ENCODE peak calls at places on chromosome 5, in ten cellular contexts. One of them, this sample, is unnamed.
A peak's percentile ranks its signal among the peaks of the same experiment; 100 is the strongest.

GRCh38 chr5:174188300-174188699 is 142.8 kb downstream of the NSG2 start:
- DNase-seq in stomach: no peak
- DNase-seq in K562: peak; percentile 33
- DNase-seq in A549: no peak
- DNase-seq in SK-N-SH: no peak
- DNase-seq in GM12878: no peak
- DNase-seq in HepG2: no peak
- DNase-seq in ovary: no peak
- DNase-seq in transverse colon: no peak
- DNase-seq in upper lobe of left lung: no peak
- DNase-seq in this sample: no peak

GRCh38 chr5:112862085-112862484 is 998 bp downstream of the SRP19 start:
- DNase-seq in transverse colon: no peak
- DNase-seq in K562: no peak
- DNase-seq in upper lobe of left lung: no peak
- DNase-seq in SK-N-SH: peak; percentile 30
- DNase-seq in HepG2: peak; percentile 20
- DNase-seq in stomach: no peak
- DNase-seq in ovary: no peak
- DNase-seq in A549: no peak
- DNase-seq in GM12878: no peak
- DNase-seq in this sample: no peak

GRCh38 chr5:10583663-10584572 is 20.0 kb downstream of the ANKRD33B start:
- DNase-seq in A549: no peak
- DNase-seq in stomach: no peak
- DNase-seq in GM12878: no peak
- DNase-seq in SK-N-SH: no peak
- DNase-seq in ovary: no peak
- DNase-seq in transverse colon: no peak
- DNase-seq in K562: no peak
- DNase-seq in HepG2: no peak
- DNase-seq in upper lobe of left lung: no peak
- DNase-seq in this sample: no peak

GRCh38 chr5:83312672-83313071 is 158.9 kb upstream of the VCAN start:
- DNase-seq in K562: no peak
- DNase-seq in stomach: no peak
- DNase-seq in transverse colon: no peak
- DNase-seq in ovary: no peak
- DNase-seq in upper lobe of left lung: no peak
- DNase-seq in SK-N-SH: no peak
- DNase-seq in A549: no peak
- DNase-seq in GM12878: no peak
- DNase-seq in HepG2: no peak
- DNase-seq in this sample: no peak

GRCh38 chr5:80877592-80877991 is 82.6 kb upstream of the RASGRF2 start:
- DNase-seq in ovary: no peak
- DNase-seq in K562: no peak
- DNase-seq in transverse colon: no peak
- DNase-seq in A549: no peak
- DNase-seq in stomach: no peak
- DNase-seq in SK-N-SH: no peak
- DNase-seq in HepG2: no peak
- DNase-seq in GM12878: no peak
- DNase-seq in upper lobe of left lung: no peak
- DNase-seq in this sample: no peak

GRCh38 chr5:41650131-41650530 is 139.7 kb upstream of the PLCXD3 start:
- DNase-seq in upper lobe of left lung: no peak
- DNase-seq in ovary: peak; percentile 14
- DNase-seq in transverse colon: no peak
- DNase-seq in SK-N-SH: no peak
- DNase-seq in K562: no peak
- DNase-seq in HepG2: no peak
- DNase-seq in stomach: no peak
- DNase-seq in GM12878: no peak
- DNase-seq in A549: no peak
- DNase-seq in this sample: no peak

GRCh38 chr5:41625571-41625970 is 115.2 kb upstream of the PLCXD3 start:
- DNase-seq in stomach: no peak
- DNase-seq in upper lobe of left lung: no peak
- DNase-seq in transverse colon: no peak
- DNase-seq in ovary: no peak
- DNase-seq in HepG2: no peak
- DNase-seq in A549: no peak
- DNase-seq in GM12878: no peak
- DNase-seq in SK-N-SH: no peak
- DNase-seq in K562: no peak
- DNase-seq in this sample: no peak

GRCh38 chr5:93349613-93350012 is 231.4 kb downstream of the NR2F1-AS1 start:
- DNase-seq in upper lobe of left lung: no peak
- DNase-seq in transverse colon: no peak
- DNase-seq in A549: no peak
- DNase-seq in stomach: no peak
- DNase-seq in K562: no peak
- DNase-seq in HepG2: no peak
- DNase-seq in SK-N-SH: no peak
- DNase-seq in GM12878: no peak
- DNase-seq in ovary: no peak
- DNase-seq in this sample: no peak

GRCh38 chr5:1293416-1293996 is 1.4 kb downstream of the TERT start:
- DNase-seq in A549: no peak
- DNase-seq in stomach: no peak
- DNase-seq in upper lobe of left lung: no peak
- DNase-seq in GM12878: no peak
- DNase-seq in transverse colon: no peak
- DNase-seq in ovary: no peak
- DNase-seq in K562: no peak
- DNase-seq in SK-N-SH: no peak
- DNase-seq in HepG2: no peak
- DNase-seq in this sample: no peak

GRCh38 chr5:1292846-1293415 is 1.9 kb downstream of the TERT start:
- DNase-seq in stomach: no peak
- DNase-seq in A549: no peak
- DNase-seq in upper lobe of left lung: no peak
- DNase-seq in K562: no peak
- DNase-seq in ovary: no peak
- DNase-seq in GM12878: no peak
- DNase-seq in SK-N-SH: no peak
- DNase-seq in transverse colon: no peak
- DNase-seq in HepG2: no peak
- DNase-seq in this sample: peak; percentile 46

GRCh38 chr5:1294839-1295649 is at the start of gene TERT:
- DNase-seq in K562: peak; percentile 71
- DNase-seq in A549: peak; percentile 63
- DNase-seq in HepG2: no peak
- DNase-seq in upper lobe of left lung: no peak
- DNase-seq in GM12878: no peak
- DNase-seq in SK-N-SH: peak; percentile 94
- DNase-seq in transverse colon: peak; percentile 73
- DNase-seq in ovary: no peak
- DNase-seq in stomach: peak; percentile 57
- DNase-seq in this sample: peak; percentile 53

GRCh38 chr5:1295650-1296037 is 776 bp upstream of the TERT start:
- DNase-seq in SK-N-SH: no peak
- DNase-seq in HepG2: no peak
- DNase-seq in ovary: no peak
- DNase-seq in A549: no peak
- DNase-seq in stomach: no peak
- DNase-seq in transverse colon: no peak
- DNase-seq in upper lobe of left lung: no peak
- DNase-seq in K562: no peak
- DNase-seq in GM12878: no peak
- DNase-seq in this sample: peak; percentile 60

DNA sequence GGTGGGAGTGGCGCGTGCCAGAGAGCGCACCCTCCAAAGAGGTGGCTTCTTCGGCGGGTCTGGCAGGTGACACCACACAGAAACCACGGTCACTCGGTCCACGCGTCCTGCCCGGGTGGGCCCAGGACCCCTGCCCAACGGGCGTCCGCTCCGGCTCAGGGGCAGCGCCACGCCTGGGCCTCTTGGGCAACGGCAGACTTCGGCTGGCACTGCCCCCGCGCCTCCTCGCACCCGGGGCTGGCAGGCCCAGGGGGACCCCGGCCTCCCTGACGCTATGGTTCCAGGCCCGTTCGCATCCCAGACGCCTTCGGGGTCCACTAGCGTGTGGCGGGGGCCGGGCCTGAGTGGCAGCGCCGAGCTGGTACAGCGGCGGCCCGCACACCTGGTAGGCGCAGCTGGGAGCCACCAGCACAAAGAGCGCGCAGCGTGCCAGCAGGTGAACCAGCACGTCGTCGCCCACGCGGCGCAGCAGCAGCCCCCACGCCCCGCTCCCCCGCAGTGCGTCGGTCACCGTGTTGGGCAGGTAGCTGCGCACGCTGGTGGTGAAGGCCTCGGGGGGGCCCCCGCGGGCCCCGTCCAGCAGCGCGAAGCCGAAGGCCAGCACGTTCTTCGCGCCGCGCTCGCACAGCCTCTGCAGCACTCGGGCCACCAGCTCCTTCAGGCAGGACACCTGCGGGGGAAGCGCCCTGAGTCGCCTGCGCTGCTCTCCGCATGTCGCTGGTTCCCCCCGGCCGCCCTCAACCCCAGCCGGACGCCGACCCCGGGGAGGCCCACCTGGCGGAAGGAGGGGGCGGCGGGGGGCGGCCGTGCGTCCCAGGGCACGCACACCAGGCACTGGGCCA is 650 bp downstream of the TERT start:
- DNase-seq in A549: peak; percentile 26
- DNase-seq in upper lobe of left lung: no peak
- DNase-seq in stomach: peak; percentile 17
- DNase-seq in HepG2: no peak
- DNase-seq in K562: peak; percentile 30
- DNase-seq in GM12878: no peak
- DNase-seq in SK-N-SH: peak; percentile 55
- DNase-seq in transverse colon: no peak
- DNase-seq in ovary: no peak
- DNase-seq in this sample: peak; percentile 54
- TF ChIP-seq EP300 in A549: no peak
- TF ChIP-seq EP300 in upper lobe of left lung: no peak
- TF ChIP-seq EP300 in stomach: no peak
- TF ChIP-seq EP300 in HepG2: no peak
- TF ChIP-seq EP300 in K562: no peak
- TF ChIP-seq EP300 in GM12878: no peak
- TF ChIP-seq EP300 in SK-N-SH: no peak
- TF ChIP-seq EP300 in transverse colon: no peak
- TF ChIP-seq EP300 in ovary: no peak
- TF ChIP-seq EP300 in this sample: no peak

DNA sequence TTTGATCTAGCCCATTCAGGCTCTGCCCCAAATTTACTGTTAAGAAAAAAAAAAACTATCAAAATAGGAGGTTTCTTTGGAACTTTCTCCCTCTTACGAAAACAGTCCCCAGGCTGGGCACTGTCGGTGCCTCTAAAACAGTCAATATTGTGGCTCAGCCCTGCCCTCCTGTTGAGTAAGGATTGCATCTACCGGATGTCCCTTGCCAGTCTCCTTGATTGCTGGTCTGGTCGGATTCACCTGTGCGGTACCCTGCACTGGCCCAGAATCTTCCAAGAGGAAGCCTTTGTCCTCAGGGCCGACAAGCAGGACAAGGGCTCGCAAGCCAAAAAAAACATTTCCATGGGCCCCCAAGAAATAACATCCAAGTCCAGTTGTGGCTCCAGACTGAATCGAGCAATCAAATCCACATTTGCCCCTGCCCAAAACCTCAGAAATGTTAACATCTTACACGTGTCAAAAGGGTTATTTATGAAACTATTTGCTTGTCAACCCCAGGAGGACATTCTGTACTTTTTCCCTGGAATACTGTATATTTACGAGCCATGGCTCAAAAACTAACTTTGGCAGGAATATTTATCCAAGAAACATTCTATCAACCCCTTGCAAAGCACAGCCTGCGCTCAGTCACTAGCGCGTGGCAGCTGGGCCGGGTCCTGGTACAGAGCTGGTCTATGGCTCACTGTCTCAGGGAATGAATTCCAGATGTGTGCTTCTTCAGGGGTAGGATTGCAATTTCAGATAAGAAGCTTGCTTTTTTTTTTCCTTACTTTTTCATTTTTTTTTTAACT is 129.2 kb upstream of the ADRA1B start:
- DNase-seq in K562: no peak
- DNase-seq in SK-N-SH: peak; percentile 45
- DNase-seq in upper lobe of left lung: peak; percentile 37
- DNase-seq in GM12878: no peak
- DNase-seq in HepG2: no peak
- DNase-seq in stomach: no peak
- DNase-seq in ovary: peak; percentile 58
- DNase-seq in A549: no peak
- DNase-seq in transverse colon: peak; percentile 19
- DNase-seq in this sample: peak; percentile 92
- H3K4me1 ChIP-seq in K562: no peaks in the 10 kb centered on the region
- H3K4me1 ChIP-seq in SK-N-SH: no peaks in the 10 kb centered on the region
- H3K4me1 ChIP-seq in upper lobe of left lung: peaks cover 3% of the 10 kb centered on the region
- H3K4me1 ChIP-seq in GM12878: no peaks in the 10 kb centered on the region
- H3K4me1 ChIP-seq in HepG2: no peaks in the 10 kb centered on the region
- H3K4me1 ChIP-seq in stomach: no peaks in the 10 kb centered on the region
- H3K4me1 ChIP-seq in ovary: peaks cover 6% of the 10 kb centered on the region
- H3K4me1 ChIP-seq in A549: peaks cover 3% of the 10 kb centered on the region
- H3K4me1 ChIP-seq in transverse colon: peaks cover 11% of the 10 kb centered on the region
- H3K4me1 ChIP-seq in this sample: no peaks in the 10 kb centered on the region

GRCh38 chr5:135891804-135892203 is 3.8 kb downstream of the IL9 start:
- DNase-seq in upper lobe of left lung: no peak
- DNase-seq in K562: peak; percentile 7
- DNase-seq in ovary: no peak
- DNase-seq in A549: no peak
- DNase-seq in GM12878: no peak
- DNase-seq in transverse colon: no peak
- DNase-seq in HepG2: no peak
- DNase-seq in stomach: no peak
- DNase-seq in SK-N-SH: no peak
- DNase-seq in this sample: no peak
- TF ChIP-seq CTCF in upper lobe of left lung: no peak
- TF ChIP-seq CTCF in K562: peak; percentile 17
- TF ChIP-seq CTCF in ovary: no peak
- TF ChIP-seq CTCF in A549: peak; percentile 26
- TF ChIP-seq CTCF in GM12878: no peak
- TF ChIP-seq CTCF in transverse colon: no peak
- TF ChIP-seq CTCF in HepG2: peak; percentile 57
- TF ChIP-seq CTCF in stomach: no peak
- TF ChIP-seq CTCF in SK-N-SH: peak; percentile 42
- TF ChIP-seq CTCF in this sample: no peak

DNA sequence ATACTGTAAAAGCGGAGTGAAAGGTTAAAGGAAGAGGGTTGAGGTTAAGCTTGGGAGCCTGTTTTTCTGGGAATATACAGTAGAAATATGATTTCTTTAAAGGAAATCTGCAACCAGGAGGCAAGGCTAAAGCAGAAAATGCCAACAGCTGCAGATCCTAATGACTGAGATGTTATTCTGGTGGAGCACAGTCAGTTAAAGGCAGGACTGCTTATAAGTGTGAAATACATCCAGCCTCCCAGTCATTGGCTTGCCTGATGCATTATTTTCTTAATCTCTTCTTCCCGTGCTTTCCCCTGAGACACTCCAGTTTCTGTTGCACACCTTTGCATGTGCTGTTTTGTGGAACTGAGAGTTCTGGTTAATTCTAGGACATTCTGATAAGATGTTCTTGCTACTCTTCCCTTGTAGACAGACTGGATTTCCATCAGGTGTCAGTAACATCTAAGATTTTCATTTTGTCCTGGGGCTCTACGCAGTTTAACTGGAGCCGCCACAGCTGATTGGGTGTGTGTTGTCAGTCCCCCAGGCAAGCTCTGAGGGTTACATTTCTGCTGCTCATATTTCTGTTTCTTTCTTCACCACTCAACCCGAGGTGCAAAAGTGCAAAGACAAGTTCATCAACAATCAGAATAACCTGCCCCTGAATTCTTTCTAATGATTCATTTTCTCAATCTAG is 44.4 kb downstream of the CAST start:
- DNase-seq in A549: no peak
- DNase-seq in upper lobe of left lung: no peak
- DNase-seq in GM12878: no peak
- DNase-seq in transverse colon: no peak
- DNase-seq in ovary: no peak
- DNase-seq in SK-N-SH: no peak
- DNase-seq in stomach: no peak
- DNase-seq in HepG2: no peak
- DNase-seq in K562: no peak
- DNase-seq in this sample: no peak
- TF ChIP-seq EP300 in A549: no peak
- TF ChIP-seq EP300 in upper lobe of left lung: no peak
- TF ChIP-seq EP300 in GM12878: no peak
- TF ChIP-seq EP300 in transverse colon: no peak
- TF ChIP-seq EP300 in ovary: no peak
- TF ChIP-seq EP300 in SK-N-SH: no peak
- TF ChIP-seq EP300 in stomach: no peak
- TF ChIP-seq EP300 in HepG2: no peak
- TF ChIP-seq EP300 in K562: no peak
- TF ChIP-seq EP300 in this sample: no peak